ENCODE peak calls at places on chromosomes 11 and 22, in nine cellular contexts. K is heart left ventricle, V is GM12892, C is right lobe of liver, F is A549, W is tibial nerve, S is gastrocnemius medialis, Q is suprapubic skin, U is H1. T is an unnamed sample.

GRCh38 chr22:47618180-47618579 is 855.7 kb downstream of the TBC1D22A start:
- DNase-seq in K (no peak), V (no peak), C (no peak), F (no peak), W (no peak), S (no peak), Q (no peak), U (no peak), T (no peak)

GRCh38 chr11:65640483-65641207 is 2.7 kb downstream of the SIPA1 start:
- DNase-seq in K (peak), V (no peak), C (peak), F (no peak), W (peak), S (no peak), Q (no peak), U (no peak), T (no peak)

GRCh38 chr11:14520902-14521151 is 641 bp upstream of the PSMA1 start:
- DNase-seq in K (no peak), V (no peak), C (no peak), F (no peak), W (no peak), S (no peak), Q (no peak), U (no peak), T (no peak)

GRCh38 chr11:45484326-45484725 is 181.1 kb downstream of the CHST1 start:
- DNase-seq in K (no peak), V (no peak), C (no peak), F (no peak), W (no peak), S (no peak), Q (no peak), U (no peak), T (no peak)

GRCh38 chr11:64864135-64864472 is 14.3 kb downstream of the EHD1 start:
- DNase-seq in K (no peak), V (no peak), C (peak), F (no peak), W (no peak), S (no peak), Q (no peak), U (peak), T (no peak)

GRCh38 chr11:124920870-124921609 is 2.0 kb downstream of the HEPN1 start:
- DNase-seq in K (peak), V (no peak), C (peak), F (peak), W (peak), S (peak), Q (peak), U (peak), T (no peak)

GRCh38 chr11:123255909-123256308 is 60.9 kb upstream of the CLMP start:
- DNase-seq in K (no peak), V (no peak), C (no peak), F (no peak), W (no peak), S (no peak), Q (no peak), U (peak), T (no peak)

GRCh38 chr22:47891609-47892008 is 1129.2 kb downstream of the TBC1D22A start:
- DNase-seq in K (no peak), V (no peak), C (no peak), F (no peak), W (no peak), S (no peak), Q (no peak), U (no peak), T (no peak)

GRCh38 chr11:117059611-117060010 is 38.6 kb downstream of the SIK3 start:
- DNase-seq in K (no peak), V (no peak), C (no peak), F (no peak), W (no peak), S (no peak), Q (no peak), U (no peak), T (no peak)

GRCh38 chr11:41921991-41922390 is 462.5 kb upstream of the LRRC4C start:
- DNase-seq in K (no peak), V (no peak), C (no peak), F (no peak), W (no peak), S (no peak), Q (no peak), U (no peak), T (no peak)

GRCh38 chr11:128757235-128757711 is 63.4 kb downstream of the FLI1 start:
- DNase-seq in K (peak), V (peak), C (no peak), F (peak), W (peak), S (no peak), Q (no peak), U (no peak), T (peak)

GRCh38 chr11:123356539-123356938 is 73.5 kb upstream of the GRAMD1B start:
- DNase-seq in K (no peak), V (no peak), C (no peak), F (no peak), W (no peak), S (no peak), Q (no peak), U (no peak), T (no peak)

GRCh38 chr11:75308986-75309385 is 42.5 kb downstream of the ARRB1 start:
- DNase-seq in K (no peak), V (no peak), C (no peak), F (no peak), W (no peak), S (no peak), Q (no peak), U (no peak), T (no peak)

GRCh38 chr11:26551186-26551801 is 20.8 kb downstream of the MUC15 start:
- DNase-seq in K (no peak), V (no peak), C (no peak), F (no peak), W (no peak), S (no peak), Q (no peak), U (no peak), T (no peak)

GRCh38 chr11:48036466-48036865 is 56.1 kb downstream of the PTPRJ start:
- DNase-seq in K (no peak), V (no peak), C (no peak), F (no peak), W (no peak), S (no peak), Q (no peak), U (no peak), T (no peak)

GRCh38 chr11:101341578-101341977 is 212.0 kb upstream of the PGR start:
- DNase-seq in K (no peak), V (no peak), C (no peak), F (no peak), W (no peak), S (no peak), Q (no peak), U (no peak), T (no peak)

GRCh38 chr11:130721736-130722135 is 194.5 kb downstream of the SNX19 start:
- DNase-seq in K (no peak), V (no peak), C (no peak), F (no peak), W (no peak), S (no peak), Q (no peak), U (no peak), T (no peak)

GRCh38 chr22:24331468-24332440 is 61.1 kb downstream of the SPECC1L start:
- DNase-seq in K (no peak), V (no peak), C (no peak), F (no peak), W (no peak), S (no peak), Q (no peak), U (no peak), T (no peak)

GRCh38 chr11:77411238-77411637 is 62.7 kb downstream of the PAK1 start:
- DNase-seq in K (peak), V (peak), C (peak), F (peak), W (peak), S (peak), Q (peak), U (no peak), T (no peak)

GRCh38 chr11:73271936-73272679 is at the start of gene P2RY6:
- DNase-seq in K (peak), V (no peak), C (no peak), F (peak), W (peak), S (peak), Q (no peak), U (no peak), T (no peak)

DNA sequence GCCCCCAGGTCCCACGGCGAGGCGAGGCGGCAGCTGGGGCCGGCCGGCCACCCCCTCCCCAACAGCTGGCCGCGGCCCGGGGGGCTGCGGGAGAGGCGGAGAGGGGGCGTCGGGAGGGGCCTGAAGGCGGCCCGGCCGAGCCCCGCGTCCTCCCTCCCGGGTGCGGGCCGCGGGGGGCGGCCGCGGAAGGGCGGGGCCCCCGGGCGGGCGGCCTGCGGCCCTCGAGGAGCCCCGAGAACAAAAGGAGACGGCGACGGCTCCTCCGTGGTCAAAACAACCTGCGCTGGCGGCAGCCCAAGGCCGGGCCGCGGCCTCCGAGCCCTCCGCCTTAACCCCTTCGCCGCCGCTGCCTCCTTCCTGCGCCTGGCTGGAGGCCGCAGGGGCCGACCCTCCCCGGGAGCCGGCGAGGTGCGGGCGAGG is 2.4 kb downstream of the PDGFB start:
- DNase-seq in K (peak), V (no peak), C (no peak), F (no peak), W (no peak), S (no peak), Q (no peak), U (peak), T (no peak)
- TF ChIP-seq POLR2A in K (no peak), V (no peak), C (no peak), F (no peak), W (no peak), S (no peak), Q (no peak), U (no peak), T (no peak)

DNA sequence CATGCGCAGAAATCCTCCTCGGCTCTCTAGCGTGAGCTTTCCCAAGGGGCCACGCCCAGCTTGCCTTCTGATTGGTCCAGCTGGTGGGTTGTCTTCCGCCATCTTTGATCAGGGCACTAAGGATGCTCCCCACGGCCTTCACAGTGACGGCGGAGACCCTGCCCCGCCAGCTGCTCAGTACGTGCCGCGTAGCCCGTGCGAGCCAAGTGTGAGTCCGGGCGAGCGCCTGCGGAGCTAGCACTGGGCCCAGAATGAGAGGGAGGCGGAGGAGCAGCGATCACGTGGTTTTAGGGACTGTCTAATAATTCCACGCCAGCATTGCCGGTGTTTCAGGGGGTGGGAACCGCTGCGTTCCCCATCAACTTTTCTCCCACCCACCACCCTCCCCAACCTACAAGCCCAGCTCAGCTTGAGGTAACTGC is 1.6 kb upstream of the MTFP1 start:
- DNase-seq in K (peak), V (peak), C (peak), F (peak), W (peak), S (peak), Q (peak), U (peak), T (peak)
- TF ChIP-seq POLR2A in K (peak), V (peak), C (peak), F (peak), W (no peak), S (peak), Q (peak), U (peak), T (peak)

GRCh38 chr11:134466909-134467567 is 55.0 kb upstream of the B3GAT1 start:
- DNase-seq in K (no peak), V (no peak), C (no peak), F (no peak), W (no peak), S (no peak), Q (no peak), U (no peak), T (no peak)

GRCh38 chr11:134464196-134464595 is 52.2 kb upstream of the B3GAT1 start:
- DNase-seq in K (no peak), V (no peak), C (no peak), F (no peak), W (no peak), S (no peak), Q (no peak), U (no peak), T (no peak)

GRCh38 chr11:134464981-134465730 is 53.1 kb upstream of the B3GAT1 start:
- DNase-seq in K (no peak), V (no peak), C (no peak), F (no peak), W (no peak), S (no peak), Q (no peak), U (no peak), T (no peak)

GRCh38 chr11:134468081-134468668 is 56.1 kb upstream of the B3GAT1 start:
- DNase-seq in K (no peak), V (no peak), C (no peak), F (no peak), W (no peak), S (no peak), Q (no peak), U (no peak), T (no peak)

GRCh38 chr11:134466035-134466908 is 54.2 kb upstream of the B3GAT1 start:
- DNase-seq in K (no peak), V (no peak), C (no peak), F (no peak), W (no peak), S (no peak), Q (no peak), U (peak), T (no peak)
- TF ChIP-seq POLR2A in K (no peak), V (no peak), C (no peak), F (no peak), W (no peak), S (no peak), Q (no peak), U (no peak), T (no peak)

GRCh38 chr11:67463186-67463585 is 5.9 kb downstream of the TMEM134 start:
- DNase-seq in K (no peak), V (no peak), C (no peak), F (no peak), W (no peak), S (no peak), Q (no peak), U (no peak), T (no peak)

GRCh38 chr11:67466367-67466766 is 2.7 kb downstream of the TMEM134 start:
- DNase-seq in K (no peak), V (no peak), C (no peak), F (no peak), W (no peak), S (no peak), Q (no peak), U (no peak), T (no peak)

GRCh38 chr11:67465190-67465522 is 3.9 kb downstream of the TMEM134 start:
- DNase-seq in K (no peak), V (no peak), C (no peak), F (peak), W (no peak), S (no peak), Q (no peak), U (no peak), T (no peak)

GRCh38 chr11:67464411-67465189 is 4.5 kb downstream of the TMEM134 start:
- DNase-seq in K (peak), V (peak), C (peak), F (peak), W (peak), S (peak), Q (peak), U (peak), T (peak)

GRCh38 chr11:67463680-67464410 is 5.2 kb downstream of the TMEM134 start:
- DNase-seq in K (no peak), V (no peak), C (peak), F (peak), W (peak), S (peak), Q (peak), U (no peak), T (no peak)
- TF ChIP-seq POLR2A in K (no peak), V (no peak), C (peak), F (peak), W (peak), S (no peak), Q (no peak), U (no peak), T (no peak)

GRCh38 chr22:27918351-27919221 is 470 bp downstream of the PITPNB start:
- DNase-seq in K (peak), V (peak), C (peak), F (peak), W (peak), S (peak), Q (peak), U (peak), T (peak)

GRCh38 chr22:27925331-27925730 is 6.3 kb upstream of the PITPNB start:
- DNase-seq in K (no peak), V (no peak), C (no peak), F (no peak), W (no peak), S (no peak), Q (no peak), U (no peak), T (no peak)

GRCh38 chr22:27919943-27920755 is 1.1 kb upstream of the PITPNB start:
- DNase-seq in K (peak), V (no peak), C (no peak), F (peak), W (peak), S (peak), Q (no peak), U (no peak), T (no peak)

DNA sequence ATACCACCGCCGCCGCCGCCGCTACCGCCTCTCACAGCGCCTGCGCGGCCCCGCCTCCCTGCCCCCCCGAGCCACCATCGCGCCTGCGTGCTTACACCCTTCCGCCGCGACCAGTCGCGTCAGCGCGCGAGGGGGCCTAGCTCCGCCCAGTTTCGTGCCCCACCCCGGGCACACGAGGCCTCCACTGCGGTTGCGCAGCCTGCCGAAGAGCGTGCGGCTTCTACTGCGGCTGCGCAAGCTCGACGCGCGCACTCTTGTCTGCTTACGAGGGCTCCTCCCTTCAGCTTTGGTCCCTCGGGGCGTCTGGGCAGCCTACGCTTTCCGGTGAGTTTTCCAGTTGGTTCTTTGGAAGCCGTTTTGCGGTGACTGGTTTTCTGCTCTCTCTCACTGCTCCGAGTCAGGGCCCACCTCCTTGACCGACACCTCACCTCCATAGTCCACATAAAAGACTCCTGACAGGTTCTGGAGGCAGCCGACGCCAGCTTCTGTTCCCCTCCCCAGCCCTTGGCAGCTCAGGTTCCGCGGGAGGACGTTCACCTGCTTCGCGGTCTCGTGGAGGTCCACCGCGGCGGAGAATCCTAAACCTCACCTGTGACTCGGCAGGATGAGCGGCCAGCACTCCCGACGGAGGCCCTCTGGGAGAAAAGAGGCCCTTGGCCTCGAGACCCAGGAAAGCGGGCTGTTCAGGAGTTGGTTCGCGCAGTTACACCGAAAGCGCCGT is at the start of gene PITPNB:
- DNase-seq in K (peak), V (peak), C (peak), F (peak), W (peak), S (peak), Q (peak), U (peak), T (peak)
- TF ChIP-seq POLR2A in K (peak), V (peak), C (peak), F (peak), W (peak), S (peak), Q (peak), U (peak), T (peak)

GRCh38 chr11:67303132-67303988 is at the start of gene SSH3:
- DNase-seq in K (peak), V (no peak), C (peak), F (peak), W (peak), S (peak), Q (peak), U (peak), T (no peak)
- TF ChIP-seq POLR2A in K (peak), V (peak), C (peak), F (peak), W (no peak), S (peak), Q (no peak), U (no peak), T (no peak)

DNA sequence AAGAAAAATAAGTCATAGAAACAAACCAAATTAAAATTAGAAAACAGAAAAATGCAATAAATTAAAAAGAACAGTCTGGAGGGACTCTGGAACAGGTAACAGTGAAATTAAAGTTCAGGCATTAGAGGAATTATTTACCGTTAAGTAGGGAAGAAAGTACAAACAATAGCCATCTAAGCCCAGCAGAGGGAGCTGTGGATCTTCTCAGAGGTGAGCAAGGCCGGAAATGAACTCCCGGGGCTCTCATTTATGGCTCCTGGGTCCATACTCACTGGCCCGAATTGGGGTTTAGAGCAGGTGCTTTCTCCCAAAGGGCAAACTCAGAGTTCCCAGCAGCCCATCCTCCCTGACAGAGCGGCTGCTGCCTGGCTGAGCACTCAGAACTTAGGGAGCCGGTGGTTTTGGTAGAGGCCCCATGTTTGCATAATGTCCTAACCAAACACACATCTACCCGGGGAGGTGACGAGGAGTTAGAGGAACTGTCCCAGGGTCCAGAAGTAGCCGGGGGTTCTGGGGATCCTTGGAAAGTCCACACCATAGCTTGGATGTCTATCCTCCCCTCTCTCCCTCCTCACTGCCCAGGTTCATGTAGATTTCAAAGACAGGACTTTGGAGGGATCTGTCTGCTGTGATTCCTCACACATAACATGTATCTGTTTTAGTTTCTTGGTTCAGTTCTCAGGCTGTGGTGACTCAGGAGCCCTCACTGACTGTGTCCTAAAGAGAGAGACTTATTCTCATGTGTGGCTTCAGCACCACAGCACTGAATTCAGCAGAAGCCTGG is 87.7 kb upstream of the VPREB1 start:
- DNase-seq in K (no peak), V (peak), C (peak), F (peak), W (peak), S (peak), Q (no peak), U (peak), T (peak)
- TF ChIP-seq POLR2A in K (no peak), V (peak), C (no peak), F (no peak), W (no peak), S (no peak), Q (no peak), U (no peak), T (peak)

DNA sequence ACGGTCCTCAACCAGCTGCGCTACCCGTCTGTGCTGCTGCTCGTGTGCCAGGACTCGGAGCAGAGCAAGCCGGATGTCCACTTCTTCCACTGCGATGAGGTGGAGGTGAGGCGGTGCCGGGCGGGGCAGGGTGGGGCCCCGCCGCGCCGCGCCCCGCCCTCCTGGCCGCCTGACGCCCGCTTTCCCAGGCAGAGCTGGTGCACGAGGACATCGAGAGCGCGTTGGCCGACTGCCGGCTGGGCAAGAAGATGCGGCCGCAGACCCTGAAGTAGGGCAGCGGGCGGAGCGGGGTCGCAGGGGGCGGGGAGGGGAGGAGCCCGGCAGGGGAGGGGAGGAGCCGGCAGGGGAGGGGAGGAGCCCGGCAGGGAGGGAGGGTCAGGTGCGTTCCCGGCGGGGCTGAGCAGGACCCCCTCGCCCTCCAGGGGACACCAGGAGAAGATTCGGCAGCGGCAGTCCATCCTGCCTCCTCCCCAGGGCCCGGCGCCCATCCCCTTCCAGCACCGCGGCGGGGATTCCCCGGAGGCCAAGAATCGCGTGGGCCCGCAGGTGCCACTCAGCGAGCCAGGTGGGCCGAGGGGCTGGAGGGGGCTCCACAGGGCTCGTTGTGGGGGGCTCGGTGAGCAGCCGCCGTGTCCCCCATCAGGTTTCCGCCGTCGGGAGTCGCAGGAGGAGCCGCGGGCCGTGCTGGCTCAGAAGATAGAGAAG is 14.8 kb downstream of the EPS8L2 start:
- DNase-seq in K (no peak), V (peak), C (peak), F (no peak), W (no peak), S (no peak), Q (no peak), U (peak), T (no peak)
- TF ChIP-seq POLR2A in K (no peak), V (no peak), C (no peak), F (no peak), W (no peak), S (no peak), Q (no peak), U (no peak), T (no peak)

T was measured in GM12891.